ENCODE peak calls at places on chromosomes 12 and 14, in five cellular contexts. X is ovary; G is SK-N-SH; L is CD4-positive, alpha-beta T cell; I is transverse colon. W is an unnamed sample.

GRCh38 chr14:92465353-92466067 is 48.1 kb upstream of the RIN3 start:
- DNase-seq in X (no peak), G (no peak), L (no peak), I (no peak), W (no peak)

GRCh38 chr14:69996197-69996596 is 117.0 kb downstream of the SMOC1 start:
- DNase-seq in X (no peak), G (no peak), L (no peak), I (no peak), W (no peak)

GRCh38 chr12:107207931-107208515 is 114.7 kb upstream of the CRY1 start:
- DNase-seq in X (no peak), G (no peak), L (no peak), I (no peak), W (no peak)

GRCh38 chr12:62472472-62472871 is 5.8 kb downstream of the MON2 start:
- DNase-seq in X (no peak), G (no peak), L (no peak), I (no peak), W (no peak)

GRCh38 chr12:132788375-132789098 is 26.9 kb upstream of the ANKLE2 start:
- DNase-seq in X (no peak), G (peak; percentile 74), L (no peak), I (no peak), W (no peak)

GRCh38 chr12:56236091-56236490 is 6.2 kb downstream of the SLC39A5 start:
- DNase-seq in X (no peak), G (no peak), L (no peak), I (no peak), W (no peak)

GRCh38 chr12:45349911-45350310 is 134.0 kb downstream of the ANO6 start:
- DNase-seq in X (peak; percentile 30), G (no peak), L (no peak), I (no peak), W (no peak)

GRCh38 chr12:6606331-6607131 is 648 bp downstream of the CHD4 start:
- DNase-seq in X (peak; percentile 85), G (peak; percentile 72), L (peak; percentile 47), I (peak; percentile 72), W (peak; percentile 63)

GRCh38 chr14:69887740-69888657 is 8.8 kb downstream of the SMOC1 start:
- DNase-seq in X (no peak), G (no peak), L (no peak), I (no peak), W (no peak)

GRCh38 chr12:102480401-102480800 is at the start of gene IGF1:
- DNase-seq in X (no peak), G (no peak), L (no peak), I (no peak), W (peak; percentile 82)

GRCh38 chr12:40226652-40227051 is 1.9 kb downstream of the LRRK2 start:
- DNase-seq in X (peak; percentile 25), G (no peak), L (no peak), I (peak; percentile 25), W (peak; percentile 82)

GRCh38 chr14:54348001-54348611 is 48.7 kb upstream of the CDKN3 start:
- DNase-seq in X (no peak), G (peak; percentile 55), L (no peak), I (no peak), W (peak; percentile 84)

GRCh38 chr12:88579941-88580871 is at the start of gene KITLG:
- DNase-seq in X (peak; percentile 81), G (peak; percentile 83), L (no peak), I (peak; percentile 89), W (peak; percentile 93)

GRCh38 chr12:13093850-13094225 is 9.6 kb downstream of the GSG1 start:
- DNase-seq in X (peak; percentile 41), G (no peak), L (no peak), I (no peak), W (peak; percentile 50)

GRCh38 chr14:100540141-100540925 is 46.9 kb downstream of the BEGAIN start:
- DNase-seq in X (peak; percentile 17), G (peak; percentile 85), L (no peak), I (no peak), W (peak; percentile 35)

GRCh38 chr12:10135126-10135525 is 5.1 kb upstream of the CLEC7A start:
- DNase-seq in X (no peak), G (no peak), L (no peak), I (no peak), W (no peak)

DNA sequence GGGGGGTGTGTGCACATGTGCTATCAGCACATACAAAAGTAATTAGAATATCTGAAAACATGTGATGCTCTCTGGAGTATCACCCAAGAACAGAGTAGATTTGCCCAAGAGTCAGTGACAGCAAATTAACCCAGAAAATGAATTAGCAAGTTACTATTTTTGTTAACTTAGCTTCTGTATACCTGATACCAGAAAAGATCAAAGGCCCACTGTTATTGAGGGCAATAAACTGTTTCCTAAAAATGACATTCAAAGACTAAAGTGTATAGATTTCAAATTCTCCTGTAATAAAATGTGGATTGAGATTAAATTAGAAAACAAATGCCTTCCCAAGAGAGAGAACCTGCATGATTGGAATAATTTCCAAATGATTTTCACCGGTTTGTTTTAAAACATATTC is 184.7 kb downstream of the MED13L start:
- DNase-seq in X (no peak), G (no peak), L (no peak), I (no peak), W (no peak)
- H3K27me3 ChIP-seq in X (no peaks in the 10 kb centered on the region), G (no peaks in the 10 kb centered on the region), L (no peaks in the 10 kb centered on the region), I (no peaks in the 10 kb centered on the region), W (no peaks in the 10 kb centered on the region)

GRCh38 chr12:98644712-98645571 is at the start of the genes APAF1 and IKBIP:
- DNase-seq in X (peak; percentile 96), G (peak; percentile 96), L (peak; percentile 94), I (peak; percentile 99), W (peak; percentile 98)
- TF ChIP-seq CTCF in X (no peak), G (peak; percentile 1), L (no peak), I (no peak), W (no peak)

DNA sequence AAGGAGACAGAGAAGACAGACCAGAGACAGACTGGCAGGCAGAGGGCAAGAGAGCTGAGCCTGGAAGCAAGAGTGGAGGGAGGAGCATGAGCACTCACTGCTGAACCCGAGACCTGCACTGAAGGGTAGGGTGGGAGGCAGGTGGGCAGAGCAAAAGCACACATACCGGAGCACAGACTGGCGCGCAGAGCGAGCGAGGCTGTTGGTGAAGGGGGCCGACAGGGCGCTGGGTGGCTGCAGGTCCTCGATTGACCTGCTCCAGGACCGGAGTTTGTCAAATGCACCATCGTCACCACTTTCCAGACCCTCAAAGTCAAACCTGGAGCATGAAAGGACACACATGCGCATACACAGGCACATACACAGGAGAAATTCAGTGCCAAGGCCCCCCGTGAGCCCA is 34.9 kb downstream of the PRPF40B start:
- DNase-seq in X (no peak), G (no peak), L (no peak), I (no peak), W (no peak)
- H3K9me3 ChIP-seq in X (no peaks in the 10 kb centered on the region), G (no peaks in the 10 kb centered on the region), L (no peaks in the 10 kb centered on the region), I (no peaks in the 10 kb centered on the region), W (no peaks in the 10 kb centered on the region)

DNA sequence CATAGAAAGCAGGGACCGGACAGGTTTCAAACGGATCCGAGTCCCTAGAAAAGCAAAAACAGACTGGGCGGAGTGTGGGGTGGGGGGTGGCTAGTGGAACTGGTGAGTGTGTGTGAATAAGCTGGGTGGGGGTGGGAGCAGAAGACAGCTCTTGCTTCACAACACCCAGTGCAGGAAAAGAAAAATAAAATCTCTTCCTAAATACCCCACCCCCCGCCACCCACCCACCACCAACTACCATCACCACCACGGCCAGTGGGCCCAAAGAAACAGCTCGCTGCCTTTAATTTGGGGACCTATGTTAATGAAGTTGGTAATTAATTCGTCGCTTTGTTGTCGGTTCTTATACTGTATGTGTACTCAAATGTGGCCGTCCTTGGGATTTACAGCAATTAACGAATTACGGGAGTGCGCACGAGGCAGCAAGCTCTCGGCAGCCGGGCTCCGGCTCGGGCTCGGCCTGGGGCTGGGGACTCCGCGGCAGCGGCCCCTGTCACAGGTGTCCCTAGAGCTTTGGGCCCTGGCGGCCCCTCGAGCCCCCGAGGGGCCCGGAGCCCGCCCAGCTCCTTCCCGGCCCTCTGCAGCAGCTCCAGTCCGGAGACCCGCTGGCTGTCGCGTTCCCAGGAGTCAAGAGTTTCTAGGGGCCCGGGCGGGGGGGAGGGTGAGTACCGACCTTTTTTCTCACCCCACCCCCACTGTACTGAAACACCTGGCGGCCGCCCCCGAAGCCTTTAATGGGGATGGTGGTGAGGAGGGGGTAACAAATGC is 1.5 kb upstream of the OTX2 start:
- DNase-seq in X (no peak), G (no peak), L (no peak), I (no peak), W (no peak)
- H3K27me3 ChIP-seq in X (peaks cover 7% of the 10 kb centered on the region), G (peaks cover 96% of the 10 kb centered on the region), L (peaks cover 94% of the 10 kb centered on the region), I (peaks cover 100% of the 10 kb centered on the region), W (peaks cover 100% of the 10 kb centered on the region)

GRCh38 chr14:102164241-102164641 is 24.5 kb downstream of the WDR20 start:
- DNase-seq in X (no peak), G (no peak), L (no peak), I (no peak), W (peak; percentile 52)
- TF ChIP-seq CTCF in X (no peak), G (no peak), L (no peak), I (no peak), W (no peak)